ENCODE peak calls at places on chromosomes 12 and 14, in six cellular contexts. One of them, this sample, is unnamed.
A peak's percentile ranks its signal among the peaks of the same experiment; 100 is the strongest.

GRCh38 chr12:40312982-40313576 is 88.3 kb downstream of the LRRK2 start:
- DNase-seq in memory B cell: no peak
- DNase-seq in HCEC 1CT: peak; percentile 24
- DNase-seq in LHCN-M2: peak; percentile 15
- DNase-seq in stimulated activated CD8-positive, alpha-beta memory T cell treated with anti-CD3 and anti-CD28 coated beads, Interleukin-4, amount 100 ng/mL, for 4 hours: no peak
- DNase-seq in fibroblast of pulmonary artery: peak; percentile 57
- DNase-seq in this sample: peak; percentile 57

GRCh38 chr12:50690923-50691322 is 73.0 kb upstream of the ATF1 start:
- DNase-seq in memory B cell: no peak
- DNase-seq in HCEC 1CT: no peak
- DNase-seq in LHCN-M2: no peak
- DNase-seq in stimulated activated CD8-positive, alpha-beta memory T cell treated with anti-CD3 and anti-CD28 coated beads, Interleukin-4, amount 100 ng/mL, for 4 hours: no peak
- DNase-seq in fibroblast of pulmonary artery: peak; percentile 79
- DNase-seq in this sample: peak; percentile 16

GRCh38 chr14:102986810-102987579 is 64.5 kb downstream of the AMN start:
- DNase-seq in memory B cell: no peak
- DNase-seq in HCEC 1CT: peak; percentile 13
- DNase-seq in LHCN-M2: peak; percentile 55
- DNase-seq in stimulated activated CD8-positive, alpha-beta memory T cell treated with anti-CD3 and anti-CD28 coated beads, Interleukin-4, amount 100 ng/mL, for 4 hours: no peak
- DNase-seq in fibroblast of pulmonary artery: peak; percentile 62
- DNase-seq in this sample: peak; percentile 44

GRCh38 chr14:77556946-77557345 is 58.3 kb upstream of the ISM2 start:
- DNase-seq in memory B cell: no peak
- DNase-seq in HCEC 1CT: no peak
- DNase-seq in LHCN-M2: no peak
- DNase-seq in stimulated activated CD8-positive, alpha-beta memory T cell treated with anti-CD3 and anti-CD28 coated beads, Interleukin-4, amount 100 ng/mL, for 4 hours: no peak
- DNase-seq in fibroblast of pulmonary artery: no peak
- DNase-seq in this sample: no peak

GRCh38 chr14:91315844-91316267 is 71.4 kb upstream of the GPR68 start:
- DNase-seq in memory B cell: peak; percentile 70
- DNase-seq in HCEC 1CT: no peak
- DNase-seq in LHCN-M2: no peak
- DNase-seq in stimulated activated CD8-positive, alpha-beta memory T cell treated with anti-CD3 and anti-CD28 coated beads, Interleukin-4, amount 100 ng/mL, for 4 hours: peak; percentile 69
- DNase-seq in fibroblast of pulmonary artery: no peak
- DNase-seq in this sample: no peak

GRCh38 chr12:53391667-53392244 is 11.8 kb downstream of the SP1 start:
- DNase-seq in memory B cell: no peak
- DNase-seq in HCEC 1CT: no peak
- DNase-seq in LHCN-M2: no peak
- DNase-seq in stimulated activated CD8-positive, alpha-beta memory T cell treated with anti-CD3 and anti-CD28 coated beads, Interleukin-4, amount 100 ng/mL, for 4 hours: no peak
- DNase-seq in fibroblast of pulmonary artery: no peak
- DNase-seq in this sample: no peak

GRCh38 chr14:28629328-28630004 is 137.1 kb upstream of the FOXG1 start:
- DNase-seq in memory B cell: no peak
- DNase-seq in HCEC 1CT: no peak
- DNase-seq in LHCN-M2: no peak
- DNase-seq in stimulated activated CD8-positive, alpha-beta memory T cell treated with anti-CD3 and anti-CD28 coated beads, Interleukin-4, amount 100 ng/mL, for 4 hours: no peak
- DNase-seq in fibroblast of pulmonary artery: no peak
- DNase-seq in this sample: no peak

GRCh38 chr14:101476931-101477553 is 84.3 kb upstream of the DIO3 start:
- DNase-seq in memory B cell: no peak
- DNase-seq in HCEC 1CT: no peak
- DNase-seq in LHCN-M2: no peak
- DNase-seq in stimulated activated CD8-positive, alpha-beta memory T cell treated with anti-CD3 and anti-CD28 coated beads, Interleukin-4, amount 100 ng/mL, for 4 hours: no peak
- DNase-seq in fibroblast of pulmonary artery: no peak
- DNase-seq in this sample: no peak

GRCh38 chr12:5485471-5485870 is 53.6 kb downstream of the NTF3 start:
- DNase-seq in memory B cell: no peak
- DNase-seq in HCEC 1CT: no peak
- DNase-seq in LHCN-M2: no peak
- DNase-seq in stimulated activated CD8-positive, alpha-beta memory T cell treated with anti-CD3 and anti-CD28 coated beads, Interleukin-4, amount 100 ng/mL, for 4 hours: no peak
- DNase-seq in fibroblast of pulmonary artery: no peak
- DNase-seq in this sample: no peak

GRCh38 chr12:55720071-55720564 is at the start of gene RDH5:
- DNase-seq in memory B cell: no peak
- DNase-seq in HCEC 1CT: peak; percentile 73
- DNase-seq in LHCN-M2: peak; percentile 98
- DNase-seq in stimulated activated CD8-positive, alpha-beta memory T cell treated with anti-CD3 and anti-CD28 coated beads, Interleukin-4, amount 100 ng/mL, for 4 hours: no peak
- DNase-seq in fibroblast of pulmonary artery: peak; percentile 83
- DNase-seq in this sample: peak; percentile 98

GRCh38 chr14:72553161-72553560 is 340.7 kb downstream of the DPF3 start:
- DNase-seq in memory B cell: no peak
- DNase-seq in HCEC 1CT: no peak
- DNase-seq in LHCN-M2: no peak
- DNase-seq in stimulated activated CD8-positive, alpha-beta memory T cell treated with anti-CD3 and anti-CD28 coated beads, Interleukin-4, amount 100 ng/mL, for 4 hours: no peak
- DNase-seq in fibroblast of pulmonary artery: no peak
- DNase-seq in this sample: no peak

GRCh38 chr14:91229743-91230200 is 14.7 kb downstream of the GPR68 start:
- DNase-seq in memory B cell: no peak
- DNase-seq in HCEC 1CT: peak; percentile 59
- DNase-seq in LHCN-M2: peak; percentile 80
- DNase-seq in stimulated activated CD8-positive, alpha-beta memory T cell treated with anti-CD3 and anti-CD28 coated beads, Interleukin-4, amount 100 ng/mL, for 4 hours: no peak
- DNase-seq in fibroblast of pulmonary artery: peak; percentile 14
- DNase-seq in this sample: no peak

GRCh38 chr12:100391856-100392255 is 35.0 kb downstream of the SLC17A8 start:
- DNase-seq in memory B cell: no peak
- DNase-seq in HCEC 1CT: peak; percentile 30
- DNase-seq in LHCN-M2: no peak
- DNase-seq in stimulated activated CD8-positive, alpha-beta memory T cell treated with anti-CD3 and anti-CD28 coated beads, Interleukin-4, amount 100 ng/mL, for 4 hours: no peak
- DNase-seq in fibroblast of pulmonary artery: no peak
- DNase-seq in this sample: no peak

GRCh38 chr12:34398366-34398705 is 376.0 kb downstream of the ALG10 start:
- DNase-seq in memory B cell: peak; percentile 2
- DNase-seq in HCEC 1CT: no peak
- DNase-seq in LHCN-M2: no peak
- DNase-seq in stimulated activated CD8-positive, alpha-beta memory T cell treated with anti-CD3 and anti-CD28 coated beads, Interleukin-4, amount 100 ng/mL, for 4 hours: no peak
- DNase-seq in fibroblast of pulmonary artery: no peak
- DNase-seq in this sample: no peak

GRCh38 chr12:56260921-56261320 is 2.7 kb upstream of the ANKRD52 start:
- DNase-seq in memory B cell: no peak
- DNase-seq in HCEC 1CT: no peak
- DNase-seq in LHCN-M2: no peak
- DNase-seq in stimulated activated CD8-positive, alpha-beta memory T cell treated with anti-CD3 and anti-CD28 coated beads, Interleukin-4, amount 100 ng/mL, for 4 hours: no peak
- DNase-seq in fibroblast of pulmonary artery: no peak
- DNase-seq in this sample: no peak

GRCh38 chr14:77582511-77582910 is 33.9 kb downstream of the SPTLC2 start:
- DNase-seq in memory B cell: no peak
- DNase-seq in HCEC 1CT: peak; percentile 26
- DNase-seq in LHCN-M2: peak; percentile 72
- DNase-seq in stimulated activated CD8-positive, alpha-beta memory T cell treated with anti-CD3 and anti-CD28 coated beads, Interleukin-4, amount 100 ng/mL, for 4 hours: no peak
- DNase-seq in fibroblast of pulmonary artery: no peak
- DNase-seq in this sample: peak; percentile 18